ENCODE peak calls at places on chromosomes 11 and 22, in five cellular contexts. F, G, N, K and S are unnamed samples.

GRCh38 chr11:101929516-101929915 is 13.2 kb upstream of the ANGPTL5 start:
- DNase-seq in F (no peak), K (no peak), N (no peak), G (no peak), S (no peak)

GRCh38 chr22:46546466-46547178 is 9.2 kb upstream of the CELSR1 start:
- DNase-seq in K (peak; percentile 64), F (no peak), N (no peak), G (no peak), S (no peak)

GRCh38 chr11:23226331-23226909 is 366.1 kb upstream of the CCDC179 start:
- DNase-seq in F (no peak), G (no peak), N (no peak), K (no peak), S (no peak)

GRCh38 chr11:11569936-11570491 is 51.8 kb downstream of the GALNT18 start:
- DNase-seq in N (no peak), G (no peak), K (peak; percentile 71), F (peak; percentile 81), S (peak; percentile 33)

GRCh38 chr11:57475191-57475590 is 14.9 kb downstream of the RTN4RL2 start:
- DNase-seq in F (no peak), G (no peak), N (no peak), K (no peak), S (no peak)

GRCh38 chr11:73145986-73146575 is 4.0 kb upstream of the FCHSD2 start:
- DNase-seq in N (peak; percentile 47), G (no peak), K (no peak), F (peak; percentile 18), S (no peak)

GRCh38 chr22:47318041-47318737 is 555.7 kb downstream of the TBC1D22A start:
- DNase-seq in F (no peak), N (peak; percentile 34), K (no peak), G (no peak), S (no peak)

GRCh38 chr11:8567597-8568198 is 26.3 kb downstream of the STK33 start:
- DNase-seq in F (no peak), G (no peak), K (no peak), N (no peak), S (no peak)

GRCh38 chr22:38467904-38468760 is at the start of gene KDELR3:
- DNase-seq in F (peak; percentile 80), K (peak; percentile 70), N (no peak), G (no peak), S (peak; percentile 80)

GRCh38 chr22:41915035-41915782 is at the start of gene SHISA8:
- DNase-seq in G (no peak), N (no peak), K (no peak), F (no peak), S (peak; percentile 64)

DNA sequence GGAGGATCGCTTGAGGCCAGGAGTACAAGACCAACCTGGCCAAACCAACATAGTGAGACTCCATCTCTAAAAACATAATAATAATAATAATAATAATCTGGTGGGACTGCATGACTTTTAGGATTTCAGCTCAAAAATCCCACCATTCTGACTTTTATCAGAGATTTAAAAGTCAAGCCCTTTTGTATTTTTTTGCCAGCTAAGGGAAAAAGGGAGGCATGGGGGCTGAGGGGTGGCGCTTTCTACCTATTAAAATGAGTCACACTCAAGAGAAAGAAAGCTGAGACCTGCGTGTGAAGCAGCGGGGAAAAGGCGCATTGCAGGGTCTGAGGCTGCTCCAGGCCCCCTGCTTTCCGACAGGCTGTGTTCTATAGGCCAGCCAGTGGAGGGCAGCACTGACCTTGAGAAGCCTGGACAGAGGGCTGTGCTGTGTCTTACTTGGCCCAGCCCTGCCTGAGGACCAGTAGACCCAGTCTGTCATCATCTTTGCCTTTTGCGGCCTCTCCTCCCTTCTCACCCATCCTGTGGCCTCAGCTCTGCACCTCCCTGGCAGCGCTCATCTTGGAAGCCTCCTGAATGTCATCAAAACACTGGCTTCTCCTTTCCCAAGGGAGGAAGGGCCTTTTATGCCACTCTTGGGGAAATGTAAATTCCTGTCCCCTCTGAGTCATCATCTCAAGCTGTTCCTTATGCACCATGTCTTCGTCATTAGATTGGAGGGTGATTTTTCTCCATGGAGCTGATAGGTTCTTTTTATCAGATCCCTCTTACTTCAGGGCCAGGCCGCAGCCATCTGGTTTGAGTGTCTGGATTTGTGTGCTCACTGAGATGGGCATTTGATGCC is 12.7 kb upstream of the MAPK8IP1 start:
- DNase-seq in K (no peak), F (no peak), N (no peak), G (peak; percentile 73), S (no peak)
- TF ChIP-seq EP300 in K (no peak), F (no peak), N (no peak), G (no peak), S (no peak)

GRCh38 chr11:30062103-30062502 is 45.3 kb upstream of the KCNA4 start:
- DNase-seq in K (no peak), F (no peak), G (no peak), N (no peak), S (no peak)

DNA sequence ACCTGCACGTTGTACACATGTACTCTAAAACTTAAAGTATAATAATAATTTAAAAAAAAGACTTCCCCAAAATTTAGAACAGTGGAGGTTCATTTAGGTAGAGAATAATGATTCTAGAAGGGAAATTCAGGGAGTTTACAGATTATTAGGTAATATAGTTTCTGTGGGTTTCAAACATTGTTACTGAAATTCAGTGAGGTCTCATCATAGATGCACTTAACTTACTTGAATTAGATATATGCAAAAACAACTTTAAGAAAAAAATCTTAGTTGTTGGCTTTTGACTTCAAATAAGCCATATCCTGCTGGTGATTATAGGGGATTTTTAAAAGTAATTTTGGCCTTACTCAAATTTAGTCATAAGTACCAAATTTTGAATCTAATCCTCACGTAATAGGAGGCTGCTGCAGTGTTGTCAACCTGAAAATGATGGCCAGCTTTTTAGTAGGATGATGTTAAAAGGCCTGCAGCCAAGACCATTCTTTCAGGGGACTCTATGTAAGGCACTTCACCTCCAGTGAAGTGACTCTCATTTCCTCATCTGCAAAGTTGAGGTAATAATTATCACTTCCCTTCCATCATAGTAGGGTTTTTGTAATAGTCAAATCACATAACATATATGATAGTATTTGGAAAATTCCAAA is 42.5 kb upstream of the KCNA4 start:
- DNase-seq in F (no peak), N (no peak), G (no peak), K (no peak), S (no peak)
- TF ChIP-seq POLR2AphosphoS5 in F (no peak), N (no peak), G (no peak), K (no peak), S (no peak)

GRCh38 chr11:69356703-69357457 is 62.9 kb downstream of the MYEOV start:
- DNase-seq in F (no peak), N (peak; percentile 45), K (no peak), G (no peak), S (no peak)

GRCh38 chr11:69360606-69361005 is 66.7 kb downstream of the MYEOV start:
- DNase-seq in G (no peak), F (no peak), K (peak; percentile 31), N (peak; percentile 72), S (no peak)

GRCh38 chr11:69357458-69358397 is 63.8 kb downstream of the MYEOV start:
- DNase-seq in K (peak; percentile 53), G (no peak), N (peak; percentile 87), F (no peak), S (peak; percentile 6)

GRCh38 chr11:69359735-69360470 is 65.9 kb downstream of the MYEOV start:
- DNase-seq in N (peak; percentile 72), G (no peak), K (no peak), F (no peak), S (no peak)

GRCh38 chr11:69358398-69359080 is 64.6 kb downstream of the MYEOV start:
- DNase-seq in F (no peak), K (peak; percentile 34), G (no peak), N (peak; percentile 70), S (peak; percentile 5)
- H3K27ac ChIP-seq in F (no peak overlapping the region), K (no peak overlapping the region), G (no peak overlapping the region), N (no peak overlapping the region), S (no peak overlapping the region)

GRCh38 chr11:118792642-118793124 is 1.7 kb upstream of the DDX6 start:
- DNase-seq in F (peak; percentile 91), K (peak; percentile 77), G (peak; percentile 86), N (peak; percentile 93), S (peak; percentile 85)
- TF ChIP-seq EP300 in F (no peak), K (no peak), G (no peak), N (no peak), S (no peak)

DNA sequence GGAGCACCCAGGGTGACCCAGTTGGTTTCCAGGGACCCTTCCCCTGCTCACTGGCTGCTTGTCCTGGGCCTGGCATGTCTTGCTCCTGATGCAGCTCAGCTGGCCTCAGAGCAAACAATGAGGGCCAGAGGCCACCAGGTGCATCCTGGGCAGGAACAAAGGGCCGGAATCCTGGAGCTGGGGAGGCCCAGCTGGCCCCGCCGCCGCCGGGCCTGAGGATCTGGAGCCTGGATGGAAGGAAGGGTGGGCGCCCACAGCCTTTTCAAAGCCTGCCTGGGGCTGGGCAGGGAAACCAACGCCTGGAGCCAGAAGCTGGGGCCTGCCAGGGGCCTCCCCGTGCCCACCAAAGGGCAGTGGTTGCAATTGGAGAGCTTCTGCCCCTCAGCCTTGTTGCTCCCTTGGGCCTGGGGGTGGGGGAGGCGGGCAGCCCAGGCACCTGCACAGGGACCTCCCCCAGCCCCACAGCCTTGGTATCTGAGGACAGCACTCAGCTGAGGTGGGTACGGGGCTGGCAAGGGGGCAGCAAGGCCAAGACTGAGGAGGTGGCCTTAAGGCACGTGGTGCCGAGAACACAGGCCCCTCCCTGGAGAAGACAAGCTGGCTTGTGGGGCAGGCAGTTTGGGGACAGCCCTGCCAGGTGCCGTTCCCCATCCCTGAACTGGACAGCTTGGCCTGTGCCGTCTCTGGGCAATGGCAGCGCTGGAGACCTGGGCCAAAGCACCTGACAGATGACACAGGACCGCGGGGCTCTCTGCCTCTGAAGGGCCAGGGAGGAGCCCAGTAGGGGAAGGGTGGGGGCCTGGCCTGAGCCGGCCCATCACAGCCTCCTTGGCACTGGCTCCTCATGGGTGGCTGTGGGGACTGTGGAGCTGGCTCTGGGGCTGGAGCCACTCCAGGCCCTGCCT is 7.1 kb upstream of the ADORA2A start:
- DNase-seq in G (no peak), F (peak; percentile 72), K (peak; percentile 60), N (no peak), S (no peak)
- TF ChIP-seq POLR2AphosphoS5 in G (no peak), F (peak; percentile 48), K (no peak), N (peak; percentile 56), S (no peak)

DNA sequence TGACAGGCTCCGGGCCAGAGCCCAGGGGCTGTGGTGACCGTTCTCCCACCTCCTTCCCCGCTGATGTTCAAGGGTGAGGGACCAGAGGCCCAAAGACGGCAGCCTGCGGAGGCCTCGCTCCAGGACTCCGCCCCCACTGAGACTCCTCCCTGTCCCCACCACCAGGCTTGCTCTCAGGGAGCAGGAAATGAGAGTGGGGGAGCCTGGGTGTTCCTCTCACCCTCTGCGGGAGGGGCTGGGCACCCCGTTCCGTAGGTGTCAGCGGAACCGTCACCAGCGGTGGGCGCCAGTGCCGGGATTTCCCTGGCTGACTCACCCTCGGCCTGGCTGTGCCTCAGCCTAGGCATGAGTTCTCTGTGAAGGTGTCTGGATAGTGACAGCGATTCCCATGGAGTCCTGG is 15.7 kb downstream of the DAGLA start:
- DNase-seq in G (no peak), F (peak; percentile 92), N (peak; percentile 93), K (peak; percentile 93), S (peak; percentile 79)
- H3K27ac ChIP-seq in G (no peak overlapping the region), F (peak overlapping the region; percentile 77), N (peak overlapping the region; percentile 90), K (peak overlapping the region; percentile 90), S (peak overlapping the region; percentile 80)